ENCODE peak calls at places on chromosomes 13 and 19, in eight cellular contexts. U is left ventricle myocardium inferior; K is A549; O is HTR-8/SVneo; D is mucosa of descending colon; C is CD4-positive, alpha-beta memory T cell; I is activated naive CD8-positive, alpha-beta T cell treated with anti-CD3 and anti-CD28 coated beads, Interleukin-2, amount 50 U/mL, for 24 hours; X is Caco-2. T is an unnamed sample.
A peak's percentile ranks its signal among the peaks of the same experiment; 100 is the strongest.

GRCh38 chr19:54654447-54655321 is 8.1 kb upstream of the LILRB4 start:
- DNase-seq in U (no peak), K (no peak), O (no peak), D (no peak), C (no peak), I (no peak), X (no peak), T (no peak)

GRCh38 chr19:7871280-7871529 is 3.0 kb downstream of the PRR36 start:
- DNase-seq in U (no peak), K (no peak), O (no peak), D (no peak), C (no peak), I (no peak), X (no peak), T (no peak)

GRCh38 chr13:89574077-89574476 is 1773.4 kb upstream of the MIR17HG start:
- DNase-seq in U (no peak), K (no peak), O (no peak), D (no peak), C (no peak), I (no peak), X (no peak), T (no peak)

GRCh38 chr13:84393981-84394625 is 511.8 kb upstream of the SLITRK1 start:
- DNase-seq in U (no peak), K (no peak), O (no peak), D (no peak), C (no peak), I (no peak), X (no peak), T (no peak)

GRCh38 chr13:50793026-50793425 is 50.5 kb downstream of the DLEU7 start:
- DNase-seq in U (no peak), K (no peak), O (no peak), D (no peak), C (no peak), I (no peak), X (no peak), T (no peak)

GRCh38 chr19:35254341-35255297 is 5.8 kb downstream of the LSR start:
- DNase-seq in U (no peak), K (no peak), O (no peak), D (no peak), C (no peak), I (no peak), X (no peak), T (no peak)

GRCh38 chr13:73401769-73402168 is 343.0 kb downstream of the KLF5 start:
- DNase-seq in U (no peak), K (peak; percentile 7), O (no peak), D (no peak), C (no peak), I (no peak), X (no peak), T (no peak)

GRCh38 chr13:40438022-40438692 is 228.3 kb downstream of the FOXO1 start:
- DNase-seq in U (no peak), K (no peak), O (no peak), D (no peak), C (peak; percentile 32), I (no peak), X (no peak), T (no peak)

GRCh38 chr13:83984793-83985192 is 102.5 kb upstream of the SLITRK1 start:
- DNase-seq in U (no peak), K (no peak), O (no peak), D (no peak), C (no peak), I (no peak), X (no peak), T (no peak)

GRCh38 chr19:51439021-51439465 is 19.2 kb downstream of the SIGLEC8 start:
- DNase-seq in U (no peak), K (no peak), O (no peak), D (peak; percentile 49), C (peak; percentile 45), I (no peak), X (no peak), T (no peak)

GRCh38 chr19:55384576-55385235 is 614 bp upstream of the TMEM238 start:
- DNase-seq in U (no peak), K (no peak), O (no peak), D (peak; percentile 47), C (no peak), I (peak; percentile 51), X (no peak), T (no peak)

GRCh38 chr19:3243851-3244700 is 19.6 kb downstream of the CELF5 start:
- DNase-seq in U (no peak), K (peak; percentile 49), O (no peak), D (peak; percentile 80), C (peak; percentile 46), I (peak; percentile 59), X (peak; percentile 53), T (peak; percentile 63)

GRCh38 chr19:54188224-54188871 is 1.0 kb downstream of the MBOAT7 start:
- DNase-seq in U (no peak), K (peak; percentile 41), O (no peak), D (peak; percentile 65), C (peak; percentile 37), I (peak; percentile 65), X (no peak), T (no peak)

GRCh38 chr13:75635101-75635620 is 969 bp upstream of the LMO7 start:
- DNase-seq in U (no peak), K (no peak), O (peak; percentile 12), D (no peak), C (peak; percentile 17), I (peak; percentile 6), X (peak; percentile 54), T (no peak)

GRCh38 chr19:39497850-39498261 is 891 bp upstream of the DLL3 start:
- DNase-seq in U (no peak), K (peak; percentile 69), O (peak; percentile 54), D (peak; percentile 35), C (no peak), I (peak; percentile 41), X (peak; percentile 71), T (peak; percentile 37)

GRCh38 chr13:28273919-28274318 is 135.6 kb downstream of the PAN3 start:
- DNase-seq in U (no peak), K (no peak), O (no peak), D (no peak), C (no peak), I (no peak), X (no peak), T (no peak)

GRCh38 chr19:12859546-12859945 is 21.2 kb downstream of the MAST1 start:
- DNase-seq in U (no peak), K (no peak), O (no peak), D (no peak), C (no peak), I (no peak), X (no peak), T (no peak)

GRCh38 chr13:111531505-111531904 is 211.1 kb downstream of the TEX29 start:
- DNase-seq in U (no peak), K (peak; percentile 6), O (no peak), D (no peak), C (no peak), I (no peak), X (no peak), T (no peak)

GRCh38 chr13:106182404-106182803 is 353.1 kb downstream of the EFNB2 start:
- DNase-seq in U (no peak), K (peak; percentile 4), O (peak; percentile 48), D (no peak), C (no peak), I (no peak), X (no peak), T (no peak)

GRCh38 chr19:45901432-45901903 is 945 bp downstream of the MYPOP start:
- DNase-seq in U (peak; percentile 53), K (no peak), O (no peak), D (peak; percentile 39), C (peak; percentile 31), I (peak; percentile 46), X (no peak), T (no peak)

GRCh38 chr13:34672631-34673030 is 269.4 kb upstream of the NBEA start:
- DNase-seq in U (no peak), K (no peak), O (no peak), D (no peak), C (no peak), I (no peak), X (no peak), T (no peak)

GRCh38 chr19:55836340-55836739 is at the start of gene NLRP4:
- DNase-seq in U (no peak), K (peak; percentile 19), O (no peak), D (no peak), C (no peak), I (no peak), X (no peak), T (no peak)

GRCh38 chr13:43979492-43979891 is 99.8 kb downstream of the LACC1 start:
- DNase-seq in U (no peak), K (no peak), O (no peak), D (no peak), C (no peak), I (no peak), X (no peak), T (no peak)

GRCh38 chr13:37014609-37015008 is 14.0 kb downstream of the EXOSC8 start:
- DNase-seq in U (no peak), K (no peak), O (no peak), D (no peak), C (no peak), I (no peak), X (no peak), T (no peak)

GRCh38 chr19:51327066-51327985 is 14.6 kb downstream of the VSIG10L start:
- DNase-seq in U (peak; percentile 31), K (peak; percentile 85), O (no peak), D (peak; percentile 45), C (peak; percentile 39), I (peak; percentile 69), X (no peak), T (no peak)

GRCh38 chr19:33906578-33907335 is 110.1 kb downstream of the KCTD15 start:
- DNase-seq in U (peak; percentile 18), K (peak; percentile 24), O (no peak), D (no peak), C (no peak), I (no peak), X (no peak), T (peak; percentile 15)

GRCh38 chr19:11089254-11090013 is at the start of gene LDLR:
- DNase-seq in U (peak; percentile 76), K (peak; percentile 94), O (peak; percentile 91), D (peak; percentile 93), C (peak; percentile 85), I (peak; percentile 78), X (peak; percentile 95), T (peak; percentile 54)

GRCh38 chr13:29924482-29924884 is 74.1 kb upstream of the UBL3 start:
- DNase-seq in U (no peak), K (peak; percentile 64), O (no peak), D (no peak), C (no peak), I (no peak), X (peak; percentile 46), T (no peak)

GRCh38 chr19:7547153-7547552 is 11.6 kb downstream of the PNPLA6 start:
- DNase-seq in U (no peak), K (no peak), O (no peak), D (no peak), C (no peak), I (no peak), X (no peak), T (no peak)

T was measured in progenitor cell of endocrine pancreas.